ENCODE peak calls at places on chromosomes 7 and 10, in ten cellular contexts. One of them, this sample, is unnamed.

GRCh38 chr10:132460691-132461090 is 63.7 kb downstream of the PWWP2B start:
- DNase-seq in NCI-H1105 treated with DMSO at 0.1 percent for 48 hours: no peak
- DNase-seq in Ammon's horn: no peak
- DNase-seq in NCI-H1436: no peak
- DNase-seq in ELR: no peak
- DNase-seq in right cardiac atrium: peak
- DNase-seq in hepatic stellate cell: no peak
- DNase-seq in sciatic nerve: no peak
- DNase-seq in body of pancreas: no peak
- DNase-seq in mucosa of gallbladder: no peak
- DNase-seq in this sample: no peak

GRCh38 chr10:62185914-62186692 is 82.5 kb downstream of the RTKN2 start:
- DNase-seq in right cardiac atrium: no peak
- DNase-seq in mucosa of gallbladder: no peak
- DNase-seq in NCI-H1436: no peak
- DNase-seq in ELR: no peak
- DNase-seq in hepatic stellate cell: no peak
- DNase-seq in body of pancreas: no peak
- DNase-seq in sciatic nerve: no peak
- DNase-seq in NCI-H1105 treated with DMSO at 0.1 percent for 48 hours: no peak
- DNase-seq in Ammon's horn: no peak
- DNase-seq in this sample: no peak

GRCh38 chr10:69321865-69322264 is 43.6 kb downstream of the HK1 start:
- DNase-seq in Ammon's horn: peak
- DNase-seq in body of pancreas: no peak
- DNase-seq in sciatic nerve: no peak
- DNase-seq in hepatic stellate cell: no peak
- DNase-seq in right cardiac atrium: no peak
- DNase-seq in NCI-H1436: no peak
- DNase-seq in NCI-H1105 treated with DMSO at 0.1 percent for 48 hours: no peak
- DNase-seq in mucosa of gallbladder: no peak
- DNase-seq in ELR: no peak
- DNase-seq in this sample: no peak

GRCh38 chr7:98119257-98119918 is 12.7 kb downstream of the LMTK2 start:
- DNase-seq in sciatic nerve: no peak
- DNase-seq in NCI-H1105 treated with DMSO at 0.1 percent for 48 hours: no peak
- DNase-seq in body of pancreas: peak
- DNase-seq in right cardiac atrium: no peak
- DNase-seq in mucosa of gallbladder: no peak
- DNase-seq in hepatic stellate cell: peak
- DNase-seq in NCI-H1436: no peak
- DNase-seq in ELR: peak
- DNase-seq in Ammon's horn: no peak
- DNase-seq in this sample: no peak

GRCh38 chr7:132226046-132226590 is 350.2 kb downstream of the PLXNA4 start:
- DNase-seq in Ammon's horn: no peak
- DNase-seq in NCI-H1105 treated with DMSO at 0.1 percent for 48 hours: no peak
- DNase-seq in hepatic stellate cell: no peak
- DNase-seq in body of pancreas: no peak
- DNase-seq in NCI-H1436: no peak
- DNase-seq in mucosa of gallbladder: no peak
- DNase-seq in ELR: no peak
- DNase-seq in sciatic nerve: no peak
- DNase-seq in right cardiac atrium: no peak
- DNase-seq in this sample: no peak

GRCh38 chr7:7976677-7977076 is 8.1 kb downstream of the GLCCI1 start:
- DNase-seq in ELR: no peak
- DNase-seq in sciatic nerve: no peak
- DNase-seq in mucosa of gallbladder: no peak
- DNase-seq in body of pancreas: no peak
- DNase-seq in hepatic stellate cell: no peak
- DNase-seq in right cardiac atrium: no peak
- DNase-seq in NCI-H1436: no peak
- DNase-seq in NCI-H1105 treated with DMSO at 0.1 percent for 48 hours: no peak
- DNase-seq in Ammon's horn: no peak
- DNase-seq in this sample: no peak

GRCh38 chr10:112539340-112539739 is 92.3 kb downstream of the VTI1A start:
- DNase-seq in mucosa of gallbladder: no peak
- DNase-seq in NCI-H1436: no peak
- DNase-seq in hepatic stellate cell: no peak
- DNase-seq in body of pancreas: no peak
- DNase-seq in Ammon's horn: no peak
- DNase-seq in NCI-H1105 treated with DMSO at 0.1 percent for 48 hours: peak
- DNase-seq in ELR: no peak
- DNase-seq in sciatic nerve: no peak
- DNase-seq in right cardiac atrium: no peak
- DNase-seq in this sample: peak

GRCh38 chr10:93873427-93874115 is 20.2 kb upstream of the SLC35G1 start:
- DNase-seq in NCI-H1105 treated with DMSO at 0.1 percent for 48 hours: no peak
- DNase-seq in hepatic stellate cell: no peak
- DNase-seq in body of pancreas: no peak
- DNase-seq in NCI-H1436: no peak
- DNase-seq in Ammon's horn: no peak
- DNase-seq in mucosa of gallbladder: no peak
- DNase-seq in right cardiac atrium: no peak
- DNase-seq in sciatic nerve: no peak
- DNase-seq in ELR: peak
- DNase-seq in this sample: no peak

GRCh38 chr10:77887631-77888355 is 38.8 kb downstream of the DLG5 start:
- DNase-seq in hepatic stellate cell: peak
- DNase-seq in NCI-H1436: no peak
- DNase-seq in ELR: no peak
- DNase-seq in Ammon's horn: no peak
- DNase-seq in mucosa of gallbladder: no peak
- DNase-seq in right cardiac atrium: no peak
- DNase-seq in NCI-H1105 treated with DMSO at 0.1 percent for 48 hours: no peak
- DNase-seq in body of pancreas: no peak
- DNase-seq in sciatic nerve: no peak
- DNase-seq in this sample: peak

GRCh38 chr10:48456361-48456804 is 148.5 kb downstream of the ARHGAP22 start:
- DNase-seq in NCI-H1105 treated with DMSO at 0.1 percent for 48 hours: peak
- DNase-seq in mucosa of gallbladder: peak
- DNase-seq in NCI-H1436: no peak
- DNase-seq in ELR: no peak
- DNase-seq in sciatic nerve: peak
- DNase-seq in right cardiac atrium: peak
- DNase-seq in hepatic stellate cell: no peak
- DNase-seq in Ammon's horn: peak
- DNase-seq in body of pancreas: peak
- DNase-seq in this sample: no peak

GRCh38 chr7:5139998-5140397 is 50.0 kb upstream of the WIPI2 start:
- DNase-seq in NCI-H1105 treated with DMSO at 0.1 percent for 48 hours: no peak
- DNase-seq in body of pancreas: peak
- DNase-seq in mucosa of gallbladder: no peak
- DNase-seq in NCI-H1436: peak
- DNase-seq in right cardiac atrium: peak
- DNase-seq in Ammon's horn: peak
- DNase-seq in ELR: peak
- DNase-seq in hepatic stellate cell: no peak
- DNase-seq in sciatic nerve: peak
- DNase-seq in this sample: peak

GRCh38 chr7:107394831-107395230 is 75.0 kb upstream of the GPR22 start:
- DNase-seq in mucosa of gallbladder: no peak
- DNase-seq in ELR: peak
- DNase-seq in Ammon's horn: no peak
- DNase-seq in NCI-H1105 treated with DMSO at 0.1 percent for 48 hours: no peak
- DNase-seq in hepatic stellate cell: no peak
- DNase-seq in NCI-H1436: no peak
- DNase-seq in body of pancreas: no peak
- DNase-seq in right cardiac atrium: no peak
- DNase-seq in sciatic nerve: no peak
- DNase-seq in this sample: no peak

This sample was measured in NCI-H345.